ENCODE peak calls at places on chromosome 19, in five cellular contexts. V is fibroblast of lung, C is lower lobe of right lung, Q is cardiac muscle cell, B is endothelial cell of umbilical vein. K is an unnamed sample.
A peak's percentile ranks its signal among the peaks of the same experiment; 100 is the strongest.

GRCh38 chr19:45901912-45902650 is at the start of gene MYPOP:
- DNase-seq in B (no peak), Q (no peak), V (no peak), C (no peak), K (no peak)

GRCh38 chr19:16836115-16836905 is 7.1 kb downstream of the SIN3B start:
- DNase-seq in V (no peak), Q (peak; percentile 18), C (peak; percentile 58), B (no peak), K (no peak)

GRCh38 chr19:47860602-47861297 is 1.7 kb downstream of the TPRX2 start:
- DNase-seq in V (no peak), C (peak; percentile 20), B (no peak), Q (no peak), K (no peak)

GRCh38 chr19:5827342-5827890 is 12.1 kb downstream of the FUT6 start:
- DNase-seq in Q (no peak), V (no peak), B (no peak), C (no peak), K (no peak)

GRCh38 chr19:41546386-41546789 is 29.6 kb upstream of the CEACAM21 start:
- DNase-seq in B (no peak), V (no peak), C (peak; percentile 53), Q (no peak), K (no peak)

GRCh38 chr19:38550376-38550775 is 67.4 kb downstream of the MAP4K1 start:
- DNase-seq in Q (no peak), B (no peak), C (no peak), V (no peak), K (no peak)

GRCh38 chr19:35055715-35056179 is 14.2 kb downstream of the HPN start:
- DNase-seq in C (peak; percentile 26), Q (no peak), B (no peak), V (no peak), K (no peak)

GRCh38 chr19:11164879-11165406 is 9.4 kb upstream of the SPC24 start:
- DNase-seq in C (peak; percentile 56), B (peak; percentile 51), V (peak; percentile 93), Q (peak; percentile 97), K (no peak)

GRCh38 chr19:12293771-12294307 is 844 bp downstream of the ZNF44 start:
- DNase-seq in B (peak; percentile 52), Q (peak; percentile 68), C (peak; percentile 94), V (peak; percentile 50), K (peak; percentile 38)

GRCh38 chr19:1408300-1409203 is 1.2 kb downstream of the DAZAP1 start:
- DNase-seq in B (peak; percentile 73), Q (peak; percentile 62), C (peak; percentile 79), V (peak; percentile 47), K (peak; percentile 37)

GRCh38 chr19:41785653-41786052 is 10.7 kb upstream of the CEACAM3 start:
- DNase-seq in C (peak; percentile 81), B (peak; percentile 66), V (peak; percentile 68), Q (peak; percentile 80), K (peak; percentile 56)

GRCh38 chr19:7605490-7606222 is 10.0 kb downstream of the CAMSAP3 start:
- DNase-seq in B (peak; percentile 29), C (no peak), Q (peak; percentile 38), V (no peak), K (no peak)

GRCh38 chr19:34578173-34578572 is 96.6 kb downstream of the WTIP start:
- DNase-seq in B (no peak), V (no peak), Q (no peak), C (no peak), K (no peak)

GRCh38 chr19:610801-611505 is 21.3 kb downstream of the HCN2 start:
- DNase-seq in C (no peak), Q (peak; percentile 95), B (no peak), V (peak; percentile 69), K (no peak)

GRCh38 chr19:46428278-46429141 is at the start of gene PNMA8C:
- DNase-seq in C (peak; percentile 71), Q (peak; percentile 67), V (peak; percentile 52), B (peak; percentile 38), K (no peak)

GRCh38 chr19:48722196-48722708 is 2.7 kb upstream of the MAMSTR start:
- DNase-seq in Q (no peak), C (no peak), B (no peak), V (no peak), K (no peak)

GRCh38 chr19:19471682-19472081 is 43.7 kb downstream of the TSSK6 start:
- DNase-seq in B (no peak), C (no peak), Q (no peak), V (no peak), K (no peak)

GRCh38 chr19:39138221-39139211 is 12.9 kb downstream of the PAK4 start:
- DNase-seq in C (no peak), B (no peak), Q (no peak), V (no peak), K (no peak)

GRCh38 chr19:10748924-10749434 is 31.1 kb downstream of the DNM2 start:
- DNase-seq in V (no peak), Q (peak; percentile 59), C (peak; percentile 79), B (peak; percentile 22), K (no peak)

GRCh38 chr19:7846247-7846646 is 16.2 kb downstream of the EVI5L start:
- DNase-seq in B (no peak), Q (no peak), V (no peak), C (no peak), K (no peak)

GRCh38 chr19:40982594-40983101 is 8.4 kb upstream of the CYP2B6 start:
- DNase-seq in C (no peak), V (peak; percentile 1), B (no peak), Q (peak; percentile 24), K (no peak)

GRCh38 chr19:5960005-5961001 is 17.6 kb downstream of the RANBP3 start:
- DNase-seq in Q (no peak), V (no peak), B (no peak), C (no peak), K (no peak)

GRCh38 chr19:45103200-45103624 is 10.2 kb downstream of the PPP1R37 start:
- DNase-seq in V (peak; percentile 29), Q (peak; percentile 21), B (no peak), C (peak; percentile 65), K (no peak)

GRCh38 chr19:48964205-48965032 is 690 bp upstream of the FTL start:
- DNase-seq in V (peak; percentile 61), B (no peak), C (peak; percentile 56), Q (peak; percentile 70), K (no peak)

GRCh38 chr19:40442328-40443130 is 1.6 kb downstream of the SERTAD3 start:
- DNase-seq in C (no peak), B (no peak), Q (no peak), V (no peak), K (no peak)

GRCh38 chr19:41307090-41307875 is 2.7 kb upstream of the CCDC97 start:
- DNase-seq in B (peak; percentile 40), Q (no peak), C (no peak), V (no peak), K (no peak)

GRCh38 chr19:45160870-45161714 is at the start of gene NKPD1:
- DNase-seq in C (peak; percentile 71), B (no peak), V (no peak), Q (no peak), K (no peak)

GRCh38 chr19:56639217-56639616 is 3.7 kb upstream of the SMIM17 start:
- DNase-seq in Q (peak; percentile 8), C (no peak), B (no peak), V (peak; percentile 6), K (no peak)

GRCh38 chr19:18470153-18470552 is 32.2 kb upstream of the ISYNA1 start:
- DNase-seq in Q (no peak), C (no peak), V (no peak), B (peak; percentile 26), K (no peak)

GRCh38 chr19:44623080-44623479 is 9.7 kb downstream of the IGSF23 start:
- DNase-seq in Q (peak; percentile 53), V (no peak), B (peak; percentile 80), C (no peak), K (no peak)

DNA sequence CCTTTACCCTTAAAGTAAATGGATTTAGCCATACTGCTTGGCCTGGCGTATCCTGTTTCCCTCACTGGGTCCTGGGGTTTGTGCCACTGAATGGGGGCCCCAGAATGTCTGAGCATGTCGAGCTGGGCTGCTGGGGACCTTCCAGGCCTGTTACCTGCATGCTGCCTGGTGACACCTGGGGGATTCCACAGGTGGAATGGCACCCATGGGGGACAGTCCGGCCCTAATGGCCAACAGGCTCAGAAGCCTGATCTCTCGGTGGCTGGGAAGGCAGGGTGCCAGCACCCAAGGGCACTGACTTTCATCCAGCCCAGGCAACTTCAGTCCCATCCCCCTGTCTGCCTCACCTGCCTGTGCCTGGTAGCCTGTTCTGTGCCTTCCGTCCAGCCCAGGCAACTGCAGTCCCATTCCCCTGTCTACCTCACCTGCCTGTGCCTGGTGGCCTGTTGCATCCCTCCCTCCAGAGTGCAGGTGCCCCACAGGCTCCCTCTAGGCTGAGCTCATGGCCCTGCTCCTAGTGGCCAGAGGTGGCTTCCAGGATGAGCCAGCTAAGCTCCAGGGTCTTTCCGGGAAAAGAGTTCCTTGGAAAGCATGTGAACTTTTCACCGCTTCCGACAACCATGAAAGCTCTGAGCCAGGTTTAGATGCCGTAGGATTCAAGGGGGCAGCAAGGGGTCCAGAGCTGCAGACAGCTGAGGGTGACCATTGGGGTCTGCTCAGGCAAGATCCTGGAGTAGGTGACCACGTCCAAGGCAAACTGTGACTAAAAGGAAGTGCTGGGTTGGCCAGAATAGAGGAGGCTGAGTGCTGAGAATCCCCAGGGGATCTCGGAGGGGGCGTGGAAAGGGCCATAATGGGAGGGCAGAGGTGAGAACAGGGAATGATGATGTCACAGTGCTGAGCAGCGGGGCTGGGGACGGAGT is 30.3 kb upstream of the ZNF492 start:
- DNase-seq in Q (no peak), V (no peak), C (no peak), B (no peak), K (no peak)
- H3K9me3 ChIP-seq in Q (no peaks in the 10 kb centered on the region), V (no peaks in the 10 kb centered on the region), C (peaks cover 5% of the 10 kb centered on the region), B (peaks cover 5% of the 10 kb centered on the region), K (no peaks in the 10 kb centered on the region)

GRCh38 chr19:9507285-9507684 is 8.9 kb upstream of the ZNF560 start:
- DNase-seq in C (no peak), B (no peak), V (no peak), Q (no peak), K (no peak)
- H3K9me3 ChIP-seq in C (peaks cover 63% of the 10 kb centered on the region), B (peaks cover 4% of the 10 kb centered on the region), V (no peaks in the 10 kb centered on the region), Q (no peaks in the 10 kb centered on the region), K (no peaks in the 10 kb centered on the region)

GRCh38 chr19:51615991-51616390 is 14.2 kb downstream of the SIGLEC5 start:
- DNase-seq in V (no peak), B (no peak), C (no peak), Q (no peak), K (no peak)
- H3K9me3 ChIP-seq in V (no peaks in the 10 kb centered on the region), B (no peaks in the 10 kb centered on the region), C (no peaks in the 10 kb centered on the region), Q (no peaks in the 10 kb centered on the region), K (no peaks in the 10 kb centered on the region)

DNA sequence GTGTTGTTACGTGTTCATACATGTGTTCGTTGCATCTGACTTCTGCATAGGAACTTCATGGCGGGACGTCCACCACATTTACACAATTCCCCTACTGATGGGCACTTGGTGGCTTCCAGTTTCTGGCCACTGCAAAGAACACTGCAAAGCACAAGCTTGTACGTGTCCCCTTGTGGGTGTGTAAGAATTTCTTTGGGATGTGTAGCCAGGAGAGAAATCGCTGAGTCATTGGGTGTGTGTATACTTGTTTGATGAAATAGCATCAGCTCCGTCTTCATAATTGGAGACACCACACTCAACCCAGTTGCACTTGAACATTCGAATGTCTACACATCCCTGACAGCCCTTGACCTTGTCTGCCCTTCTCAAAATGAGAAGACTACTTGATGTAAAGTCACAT is 19.2 kb downstream of the KLK5 start:
- DNase-seq in C (no peak), B (no peak), Q (peak; percentile 35), V (peak; percentile 8), K (no peak)
- H3K9me3 ChIP-seq in C (no peaks in the 10 kb centered on the region), B (no peaks in the 10 kb centered on the region), Q (no peaks in the 10 kb centered on the region), V (no peaks in the 10 kb centered on the region), K (no peaks in the 10 kb centered on the region)